ENCODE peak calls at places on chromosomes 7 and 10, in seven cellular contexts. W, T, L, J, K, R and P are unnamed samples.

GRCh38 chr7:158743219-158743618 is 38.6 kb upstream of the NCAPG2 start:
- DNase-seq in W (peak; percentile 16), T (no peak), L (no peak), J (no peak), K (peak; percentile 72), R (no peak), P (no peak)

GRCh38 chr7:27739301-27739913 is 555 bp upstream of the TAX1BP1 start:
- DNase-seq in W (no peak), T (peak; percentile 70), L (no peak), J (no peak), K (no peak), R (no peak), P (no peak)

GRCh38 chr7:23873306-23873705 is 163.3 kb downstream of the STK31 start:
- DNase-seq in W (no peak), T (no peak), L (no peak), J (no peak), K (no peak), R (peak; percentile 49), P (no peak)

GRCh38 chr7:157576415-157576814 is 239.6 kb downstream of the DNAJB6 start:
- DNase-seq in W (no peak), T (no peak), L (no peak), J (no peak), K (no peak), R (no peak), P (no peak)

GRCh38 chr10:61992683-61993629 is 91.5 kb downstream of the ARID5B start:
- DNase-seq in W (no peak), T (peak; percentile 88), L (peak; percentile 96), J (no peak), K (no peak), R (peak; percentile 55), P (no peak)

GRCh38 chr10:128078136-128078969 is 47.9 kb downstream of the MKI67 start:
- DNase-seq in W (peak; percentile 51), T (peak; percentile 37), L (peak; percentile 52), J (peak; percentile 27), K (peak; percentile 77), R (peak; percentile 50), P (peak; percentile 88)

GRCh38 chr7:129493555-129493954 is 8.8 kb upstream of the SMKR1 start:
- DNase-seq in W (peak; percentile 72), T (peak; percentile 33), L (peak; percentile 68), J (no peak), K (no peak), R (no peak), P (no peak)

GRCh38 chr10:114212153-114212552 is 26.9 kb upstream of the VWA2 start:
- DNase-seq in W (no peak), T (no peak), L (no peak), J (no peak), K (no peak), R (no peak), P (no peak)

GRCh38 chr7:50653116-50653854 is 88.1 kb upstream of the DDC start:
- DNase-seq in W (no peak), T (no peak), L (peak; percentile 72), J (no peak), K (no peak), R (no peak), P (peak; percentile 40)

GRCh38 chr10:130044067-130045061 is 66.3 kb downstream of the C10orf143 start:
- DNase-seq in W (no peak), T (no peak), L (no peak), J (no peak), K (no peak), R (no peak), P (no peak)

GRCh38 chr7:153389261-153389660 is 629.7 kb downstream of the ACTR3B start:
- DNase-seq in W (no peak), T (no peak), L (no peak), J (no peak), K (no peak), R (no peak), P (peak; percentile 8)

GRCh38 chr7:29557954-29558353 is 5.7 kb upstream of the PRR15 start:
- DNase-seq in W (peak; percentile 55), T (no peak), L (peak; percentile 41), J (no peak), K (peak; percentile 63), R (peak; percentile 74), P (no peak)

GRCh38 chr10:71075066-71075758 is 137.2 kb upstream of the UNC5B start:
- DNase-seq in W (no peak), T (no peak), L (no peak), J (no peak), K (no peak), R (no peak), P (no peak)

DNA sequence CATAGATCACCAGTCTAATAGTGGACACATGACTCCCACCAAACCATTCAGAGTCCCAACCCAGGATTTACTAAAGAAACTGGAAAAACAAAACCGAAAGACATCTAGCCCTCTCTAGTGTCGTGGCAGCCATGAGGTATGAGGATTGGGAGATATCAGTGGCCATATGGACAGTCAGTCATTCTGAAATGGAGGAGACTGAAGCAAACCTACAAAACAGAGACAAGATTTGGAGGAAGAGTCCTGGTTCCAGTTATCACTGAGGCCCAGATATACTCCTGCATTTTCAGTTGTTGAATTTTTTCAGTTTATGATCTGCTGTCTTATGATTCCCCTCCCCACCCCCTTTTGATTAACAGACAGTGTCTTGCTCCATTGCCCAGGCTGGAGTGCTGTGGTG is 9.1 kb upstream of the RALA start:
- DNase-seq in W (no peak), T (no peak), L (no peak), J (no peak), K (no peak), R (no peak), P (no peak)
- H2BK120ac ChIP-seq in W (no peak overlapping the region), T (peak overlapping the region; percentile 21), L (no peak overlapping the region), J (no peak overlapping the region), K (no peak overlapping the region), R (no peak overlapping the region), P (no peak overlapping the region)

GRCh38 chr10:116612107-116612506 is 8.6 kb upstream of the PNLIPRP2 start:
- DNase-seq in W (no peak), T (no peak), L (no peak), J (no peak), K (no peak), R (no peak), P (no peak)

GRCh38 chr10:116613486-116613885 is 7.3 kb upstream of the PNLIPRP2 start:
- DNase-seq in W (no peak), T (no peak), L (no peak), J (no peak), K (no peak), R (no peak), P (no peak)

GRCh38 chr10:116611153-116611545 is 9.6 kb upstream of the PNLIPRP2 start:
- DNase-seq in W (no peak), T (no peak), L (no peak), J (no peak), K (no peak), R (no peak), P (no peak)

GRCh38 chr10:116608683-116609594 is 11.8 kb upstream of the PNLIPRP2 start:
- DNase-seq in W (no peak), T (no peak), L (no peak), J (no peak), K (peak; percentile 46), R (no peak), P (peak; percentile 65)

DNA sequence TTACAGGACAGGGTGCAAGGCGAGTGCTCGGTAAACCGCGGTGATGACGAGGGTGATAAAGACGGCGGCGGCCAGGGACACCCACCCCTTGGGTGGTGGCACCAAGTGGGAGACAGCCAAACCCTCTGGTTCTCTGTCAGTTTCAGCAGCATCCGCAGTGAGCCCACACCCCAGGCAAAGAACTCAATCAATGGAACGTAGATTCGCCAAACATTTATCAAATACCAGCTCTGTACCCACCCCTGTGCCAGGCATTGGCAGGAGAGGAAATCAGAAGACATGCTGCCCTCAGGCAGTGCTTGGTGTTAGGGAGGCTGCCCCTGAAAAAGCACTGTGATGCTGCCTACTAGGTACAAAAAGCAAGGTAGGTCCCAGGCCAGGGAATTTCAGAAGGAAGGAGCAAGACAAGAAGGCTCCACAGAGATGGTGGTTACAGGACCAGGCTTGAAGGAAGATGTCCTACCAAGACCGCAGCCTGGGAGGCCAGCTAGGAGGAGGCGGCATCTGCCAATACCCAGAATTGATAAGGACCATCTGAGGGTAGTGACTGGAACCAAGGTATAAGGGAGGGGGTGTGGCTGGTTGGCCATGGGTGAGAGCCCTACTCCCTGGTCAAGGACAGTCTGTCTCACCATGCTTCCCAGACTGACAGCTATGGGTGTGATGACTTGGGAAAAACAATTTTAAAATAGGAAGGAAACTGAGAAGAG is 10.2 kb upstream of the PNLIPRP2 start:
- DNase-seq in W (no peak), T (no peak), L (no peak), J (no peak), K (no peak), R (no peak), P (no peak)
- H3K4me2 ChIP-seq in W (no peak overlapping the region), T (no peak overlapping the region), L (no peak overlapping the region), J (no peak overlapping the region), K (no peak overlapping the region), R (no peak overlapping the region), P (no peak overlapping the region)

GRCh38 chr10:77872947-77873557 is 53.5 kb downstream of the DLG5 start:
- DNase-seq in W (no peak), T (no peak), L (no peak), J (no peak), K (no peak), R (no peak), P (no peak)
- H3K27ac ChIP-seq in W (no peak overlapping the region), T (no peak overlapping the region), L (no peak overlapping the region), J (no peak overlapping the region), K (no peak overlapping the region), R (no peak overlapping the region), P (no peak overlapping the region)

GRCh38 chr10:90919683-90920574 is 958 bp downstream of the ANKRD1 start:
- DNase-seq in W (peak; percentile 58), T (no peak), L (peak; percentile 39), J (no peak), K (no peak), R (no peak), P (no peak)
- H2BK120ac ChIP-seq in W (no peak overlapping the region), T (peak overlapping the region; percentile 92), L (no peak overlapping the region), J (no peak overlapping the region), K (no peak overlapping the region), R (peak overlapping the region; percentile 76), P (no peak overlapping the region)

GRCh38 chr7:92226981-92227380 is 18.7 kb downstream of the KRIT1 start:
- DNase-seq in W (no peak), T (peak; percentile 40), L (no peak), J (no peak), K (no peak), R (no peak), P (no peak)
- H3K4me2 ChIP-seq in W (no peak overlapping the region), T (no peak overlapping the region), L (no peak overlapping the region), J (no peak overlapping the region), K (no peak overlapping the region), R (no peak overlapping the region), P (no peak overlapping the region)